ENCODE peak calls at places on chromosomes 3 and 15, in ten cellular contexts. One of them, this sample, is unnamed.
A peak's percentile ranks its signal among the peaks of the same experiment; 100 is the strongest.

GRCh38 chr15:33007295-33007855 is 187.1 kb downstream of the FMN1 start:
- DNase-seq in body of pancreas: peak; percentile 21
- DNase-seq in osteoblast: peak; percentile 60
- DNase-seq in cardiac muscle cell: peak; percentile 45
- DNase-seq in PC-3: peak; percentile 76
- DNase-seq in mesenchymal stem cell: peak; percentile 20
- DNase-seq in astrocyte: peak; percentile 49
- DNase-seq in uterus: no peak
- DNase-seq in CD4-positive, alpha-beta T cell: no peak
- DNase-seq in HCT116: peak; percentile 35
- DNase-seq in this sample: no peak

GRCh38 chr3:53226142-53226840 is 29.5 kb downstream of the TKT start:
- DNase-seq in body of pancreas: no peak
- DNase-seq in osteoblast: no peak
- DNase-seq in cardiac muscle cell: no peak
- DNase-seq in PC-3: no peak
- DNase-seq in mesenchymal stem cell: no peak
- DNase-seq in astrocyte: no peak
- DNase-seq in uterus: no peak
- DNase-seq in CD4-positive, alpha-beta T cell: no peak
- DNase-seq in HCT116: no peak
- DNase-seq in this sample: no peak

GRCh38 chr3:55445551-55445950 is 41.6 kb downstream of the WNT5A start:
- DNase-seq in body of pancreas: peak; percentile 8
- DNase-seq in osteoblast: no peak
- DNase-seq in cardiac muscle cell: no peak
- DNase-seq in PC-3: no peak
- DNase-seq in mesenchymal stem cell: no peak
- DNase-seq in astrocyte: no peak
- DNase-seq in uterus: no peak
- DNase-seq in CD4-positive, alpha-beta T cell: no peak
- DNase-seq in HCT116: no peak
- DNase-seq in this sample: no peak

GRCh38 chr3:20280257-20280656 is 94.3 kb upstream of the SGO1 start:
- DNase-seq in body of pancreas: no peak
- DNase-seq in osteoblast: no peak
- DNase-seq in cardiac muscle cell: no peak
- DNase-seq in PC-3: no peak
- DNase-seq in mesenchymal stem cell: no peak
- DNase-seq in astrocyte: no peak
- DNase-seq in uterus: no peak
- DNase-seq in CD4-positive, alpha-beta T cell: no peak
- DNase-seq in HCT116: no peak
- DNase-seq in this sample: no peak

GRCh38 chr15:81419304-81419943 is 45.4 kb upstream of the TMC3 start:
- DNase-seq in body of pancreas: no peak
- DNase-seq in osteoblast: no peak
- DNase-seq in cardiac muscle cell: peak; percentile 62
- DNase-seq in PC-3: peak; percentile 68
- DNase-seq in mesenchymal stem cell: peak; percentile 19
- DNase-seq in astrocyte: peak; percentile 39
- DNase-seq in uterus: no peak
- DNase-seq in CD4-positive, alpha-beta T cell: no peak
- DNase-seq in HCT116: no peak
- DNase-seq in this sample: no peak

GRCh38 chr3:196142674-196142988 is 60.7 kb upstream of the TFRC start:
- DNase-seq in body of pancreas: no peak
- DNase-seq in osteoblast: no peak
- DNase-seq in cardiac muscle cell: no peak
- DNase-seq in PC-3: no peak
- DNase-seq in mesenchymal stem cell: no peak
- DNase-seq in astrocyte: no peak
- DNase-seq in uterus: no peak
- DNase-seq in CD4-positive, alpha-beta T cell: no peak
- DNase-seq in HCT116: no peak
- DNase-seq in this sample: no peak

GRCh38 chr3:194761384-194761783 is 75.7 kb downstream of the FAM43A start:
- DNase-seq in body of pancreas: no peak
- DNase-seq in osteoblast: peak; percentile 51
- DNase-seq in cardiac muscle cell: no peak
- DNase-seq in PC-3: peak; percentile 32
- DNase-seq in mesenchymal stem cell: no peak
- DNase-seq in astrocyte: no peak
- DNase-seq in uterus: peak; percentile 53
- DNase-seq in CD4-positive, alpha-beta T cell: no peak
- DNase-seq in HCT116: no peak
- DNase-seq in this sample: no peak

GRCh38 chr15:82080774-82081173 is 35.0 kb upstream of the MEX3B start:
- DNase-seq in body of pancreas: no peak
- DNase-seq in osteoblast: no peak
- DNase-seq in cardiac muscle cell: no peak
- DNase-seq in PC-3: no peak
- DNase-seq in mesenchymal stem cell: no peak
- DNase-seq in astrocyte: no peak
- DNase-seq in uterus: no peak
- DNase-seq in CD4-positive, alpha-beta T cell: no peak
- DNase-seq in HCT116: no peak
- DNase-seq in this sample: no peak

GRCh38 chr3:58874248-58874741 is 175.5 kb downstream of the CFAP20DC start:
- DNase-seq in body of pancreas: no peak
- DNase-seq in osteoblast: peak; percentile 85
- DNase-seq in cardiac muscle cell: no peak
- DNase-seq in PC-3: peak; percentile 84
- DNase-seq in mesenchymal stem cell: peak; percentile 36
- DNase-seq in astrocyte: peak; percentile 17
- DNase-seq in uterus: no peak
- DNase-seq in CD4-positive, alpha-beta T cell: no peak
- DNase-seq in HCT116: peak; percentile 18
- DNase-seq in this sample: peak; percentile 93

GRCh38 chr15:56105855-56106254 is 112.4 kb upstream of the NEDD4 start:
- DNase-seq in body of pancreas: no peak
- DNase-seq in osteoblast: no peak
- DNase-seq in cardiac muscle cell: no peak
- DNase-seq in PC-3: no peak
- DNase-seq in mesenchymal stem cell: no peak
- DNase-seq in astrocyte: no peak
- DNase-seq in uterus: no peak
- DNase-seq in CD4-positive, alpha-beta T cell: no peak
- DNase-seq in HCT116: no peak
- DNase-seq in this sample: no peak

GRCh38 chr15:70713547-70714414 is 49.6 kb downstream of the UACA start:
- DNase-seq in body of pancreas: no peak
- DNase-seq in osteoblast: peak; percentile 21
- DNase-seq in cardiac muscle cell: no peak
- DNase-seq in PC-3: no peak
- DNase-seq in mesenchymal stem cell: peak; percentile 63
- DNase-seq in astrocyte: peak; percentile 87
- DNase-seq in uterus: no peak
- DNase-seq in CD4-positive, alpha-beta T cell: no peak
- DNase-seq in HCT116: no peak
- DNase-seq in this sample: no peak

GRCh38 chr15:97728791-97729190 is 231.7 kb upstream of the ARRDC4 start:
- DNase-seq in body of pancreas: no peak
- DNase-seq in osteoblast: no peak
- DNase-seq in cardiac muscle cell: peak; percentile 3
- DNase-seq in PC-3: no peak
- DNase-seq in mesenchymal stem cell: no peak
- DNase-seq in astrocyte: no peak
- DNase-seq in uterus: no peak
- DNase-seq in CD4-positive, alpha-beta T cell: no peak
- DNase-seq in HCT116: no peak
- DNase-seq in this sample: no peak

GRCh38 chr3:72181231-72181630 is 396.3 kb upstream of the PROK2 start:
- DNase-seq in body of pancreas: no peak
- DNase-seq in osteoblast: no peak
- DNase-seq in cardiac muscle cell: no peak
- DNase-seq in PC-3: peak; percentile 29
- DNase-seq in mesenchymal stem cell: no peak
- DNase-seq in astrocyte: no peak
- DNase-seq in uterus: no peak
- DNase-seq in CD4-positive, alpha-beta T cell: no peak
- DNase-seq in HCT116: no peak
- DNase-seq in this sample: no peak

GRCh38 chr3:130576571-130577266 is 59.7 kb downstream of the COL6A6 start:
- DNase-seq in body of pancreas: no peak
- DNase-seq in osteoblast: no peak
- DNase-seq in cardiac muscle cell: no peak
- DNase-seq in PC-3: no peak
- DNase-seq in mesenchymal stem cell: no peak
- DNase-seq in astrocyte: peak; percentile 90
- DNase-seq in uterus: no peak
- DNase-seq in CD4-positive, alpha-beta T cell: no peak
- DNase-seq in HCT116: no peak
- DNase-seq in this sample: no peak

GRCh38 chr3:42204867-42205599 is 61.0 kb downstream of the CCK start:
- DNase-seq in body of pancreas: no peak
- DNase-seq in osteoblast: no peak
- DNase-seq in cardiac muscle cell: no peak
- DNase-seq in PC-3: no peak
- DNase-seq in mesenchymal stem cell: no peak
- DNase-seq in astrocyte: no peak
- DNase-seq in uterus: no peak
- DNase-seq in CD4-positive, alpha-beta T cell: no peak
- DNase-seq in HCT116: no peak
- DNase-seq in this sample: no peak
- H3K27ac ChIP-seq in body of pancreas: no peak overlapping the region
- H3K27ac ChIP-seq in osteoblast: no peak overlapping the region
- H3K27ac ChIP-seq in cardiac muscle cell: no peak overlapping the region
- H3K27ac ChIP-seq in PC-3: no peak overlapping the region
- H3K27ac ChIP-seq in mesenchymal stem cell: no peak overlapping the region
- H3K27ac ChIP-seq in astrocyte: no peak overlapping the region
- H3K27ac ChIP-seq in uterus: no peak overlapping the region
- H3K27ac ChIP-seq in CD4-positive, alpha-beta T cell: no peak overlapping the region
- H3K27ac ChIP-seq in HCT116: no peak overlapping the region
- H3K27ac ChIP-seq in this sample: no peak overlapping the region

DNA sequence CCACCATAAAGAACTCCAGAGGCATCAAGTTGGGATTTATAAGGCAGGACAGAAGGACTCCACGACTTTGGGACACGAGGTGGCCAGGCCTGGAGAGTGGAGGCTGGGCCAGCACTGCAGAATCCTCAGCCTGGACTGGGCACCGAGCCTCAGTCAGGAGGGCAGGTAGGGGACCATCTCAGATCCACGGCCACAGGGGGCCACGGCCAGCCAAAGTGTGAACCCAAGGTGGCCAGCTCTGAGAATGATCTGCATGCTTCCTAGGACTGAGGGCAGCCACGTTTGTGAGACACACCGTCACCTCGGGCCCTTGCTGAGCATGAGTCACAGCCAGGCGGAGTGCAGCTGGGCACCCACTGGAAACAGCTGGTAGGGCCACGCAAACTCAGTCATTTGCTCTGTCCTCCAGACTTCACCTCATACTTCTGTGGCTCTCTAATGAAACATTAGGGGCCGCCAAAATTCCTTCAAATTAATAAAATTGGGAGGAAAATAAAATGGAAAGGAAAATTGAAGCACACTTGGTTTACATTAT is 65.8 kb downstream of the CTNNB1 start:
- DNase-seq in body of pancreas: no peak
- DNase-seq in osteoblast: no peak
- DNase-seq in cardiac muscle cell: no peak
- DNase-seq in PC-3: peak; percentile 47
- DNase-seq in mesenchymal stem cell: peak; percentile 37
- DNase-seq in astrocyte: peak; percentile 67
- DNase-seq in uterus: no peak
- DNase-seq in CD4-positive, alpha-beta T cell: no peak
- DNase-seq in HCT116: peak; percentile 36
- DNase-seq in this sample: no peak
- H3K27ac ChIP-seq in body of pancreas: no peak overlapping the region
- H3K27ac ChIP-seq in osteoblast: no peak overlapping the region
- H3K27ac ChIP-seq in cardiac muscle cell: no peak overlapping the region
- H3K27ac ChIP-seq in PC-3: no peak overlapping the region
- H3K27ac ChIP-seq in mesenchymal stem cell: peak overlapping the region; percentile 44
- H3K27ac ChIP-seq in astrocyte: peak overlapping the region; percentile 42
- H3K27ac ChIP-seq in uterus: no peak overlapping the region
- H3K27ac ChIP-seq in CD4-positive, alpha-beta T cell: no peak overlapping the region
- H3K27ac ChIP-seq in HCT116: peak overlapping the region; percentile 8
- H3K27ac ChIP-seq in this sample: no peak overlapping the region

GRCh38 chr3:242986-243706 is 46.6 kb downstream of the CHL1 start:
- DNase-seq in body of pancreas: no peak
- DNase-seq in osteoblast: no peak
- DNase-seq in cardiac muscle cell: no peak
- DNase-seq in PC-3: peak; percentile 31
- DNase-seq in mesenchymal stem cell: no peak
- DNase-seq in astrocyte: peak; percentile 85
- DNase-seq in uterus: no peak
- DNase-seq in CD4-positive, alpha-beta T cell: no peak
- DNase-seq in HCT116: no peak
- DNase-seq in this sample: no peak
- H3K27ac ChIP-seq in body of pancreas: no peak overlapping the region
- H3K27ac ChIP-seq in osteoblast: no peak overlapping the region
- H3K27ac ChIP-seq in cardiac muscle cell: no peak overlapping the region
- H3K27ac ChIP-seq in PC-3: no peak overlapping the region
- H3K27ac ChIP-seq in mesenchymal stem cell: no peak overlapping the region
- H3K27ac ChIP-seq in astrocyte: peak overlapping the region; percentile 1
- H3K27ac ChIP-seq in uterus: no peak overlapping the region
- H3K27ac ChIP-seq in CD4-positive, alpha-beta T cell: no peak overlapping the region
- H3K27ac ChIP-seq in HCT116: no peak overlapping the region
- H3K27ac ChIP-seq in this sample: no peak overlapping the region

GRCh38 chr3:149653564-149653963 is 4.3 kb downstream of the WWTR1 start:
- DNase-seq in body of pancreas: no peak
- DNase-seq in osteoblast: no peak
- DNase-seq in cardiac muscle cell: no peak
- DNase-seq in PC-3: no peak
- DNase-seq in mesenchymal stem cell: no peak
- DNase-seq in astrocyte: no peak
- DNase-seq in uterus: no peak
- DNase-seq in CD4-positive, alpha-beta T cell: no peak
- DNase-seq in HCT116: no peak
- DNase-seq in this sample: no peak
- H3K27ac ChIP-seq in body of pancreas: no peak overlapping the region
- H3K27ac ChIP-seq in osteoblast: peak overlapping the region; percentile 18
- H3K27ac ChIP-seq in cardiac muscle cell: no peak overlapping the region
- H3K27ac ChIP-seq in PC-3: no peak overlapping the region
- H3K27ac ChIP-seq in mesenchymal stem cell: no peak overlapping the region
- H3K27ac ChIP-seq in astrocyte: peak overlapping the region; percentile 37
- H3K27ac ChIP-seq in uterus: peak overlapping the region; percentile 98
- H3K27ac ChIP-seq in CD4-positive, alpha-beta T cell: no peak overlapping the region
- H3K27ac ChIP-seq in HCT116: no peak overlapping the region
- H3K27ac ChIP-seq in this sample: peak overlapping the region; percentile 50

DNA sequence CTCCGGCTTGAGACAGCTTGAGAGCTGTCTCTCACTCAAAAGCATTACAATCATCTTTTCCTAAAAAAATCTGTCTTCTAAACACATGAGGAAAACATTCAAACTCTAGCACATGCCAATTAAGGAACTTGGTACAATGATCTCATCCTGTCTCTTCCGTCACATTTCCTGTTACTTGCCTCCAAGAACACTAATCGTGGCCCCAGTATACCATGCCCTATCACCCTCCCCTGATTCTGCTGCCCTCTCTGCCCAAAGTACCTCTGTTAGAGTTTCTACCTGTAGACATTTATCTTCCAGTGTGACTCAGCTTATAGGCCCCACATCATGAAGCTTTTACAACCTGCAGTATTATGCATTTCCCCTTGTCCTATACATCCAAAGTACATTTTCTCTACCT is 9.2 kb upstream of the SEMA6D start:
- DNase-seq in body of pancreas: no peak
- DNase-seq in osteoblast: no peak
- DNase-seq in cardiac muscle cell: no peak
- DNase-seq in PC-3: no peak
- DNase-seq in mesenchymal stem cell: no peak
- DNase-seq in astrocyte: no peak
- DNase-seq in uterus: no peak
- DNase-seq in CD4-positive, alpha-beta T cell: no peak
- DNase-seq in HCT116: no peak
- DNase-seq in this sample: no peak
- H3K27ac ChIP-seq in body of pancreas: no peak overlapping the region
- H3K27ac ChIP-seq in osteoblast: no peak overlapping the region
- H3K27ac ChIP-seq in cardiac muscle cell: no peak overlapping the region
- H3K27ac ChIP-seq in PC-3: no peak overlapping the region
- H3K27ac ChIP-seq in mesenchymal stem cell: no peak overlapping the region
- H3K27ac ChIP-seq in astrocyte: no peak overlapping the region
- H3K27ac ChIP-seq in uterus: no peak overlapping the region
- H3K27ac ChIP-seq in CD4-positive, alpha-beta T cell: no peak overlapping the region
- H3K27ac ChIP-seq in HCT116: no peak overlapping the region
- H3K27ac ChIP-seq in this sample: no peak overlapping the region

GRCh38 chr15:31353931-31354330 is 27.3 kb downstream of the KLF13 start:
- DNase-seq in body of pancreas: peak; percentile 33
- DNase-seq in osteoblast: peak; percentile 86
- DNase-seq in cardiac muscle cell: no peak
- DNase-seq in PC-3: no peak
- DNase-seq in mesenchymal stem cell: peak; percentile 27
- DNase-seq in astrocyte: no peak
- DNase-seq in uterus: no peak
- DNase-seq in CD4-positive, alpha-beta T cell: no peak
- DNase-seq in HCT116: no peak
- DNase-seq in this sample: no peak
- H3K27ac ChIP-seq in body of pancreas: peak overlapping the region; percentile 91
- H3K27ac ChIP-seq in osteoblast: peak overlapping the region; percentile 96
- H3K27ac ChIP-seq in cardiac muscle cell: peak overlapping the region; percentile 91
- H3K27ac ChIP-seq in PC-3: no peak overlapping the region
- H3K27ac ChIP-seq in mesenchymal stem cell: peak overlapping the region; percentile 6
- H3K27ac ChIP-seq in astrocyte: peak overlapping the region; percentile 59
- H3K27ac ChIP-seq in uterus: peak overlapping the region; percentile 78
- H3K27ac ChIP-seq in CD4-positive, alpha-beta T cell: peak overlapping the region; percentile 93
- H3K27ac ChIP-seq in HCT116: peak overlapping the region; percentile 29
- H3K27ac ChIP-seq in this sample: no peak overlapping the region